ENCODE peak calls at places on chromosomes 3 and 15, in ten cellular contexts. E is heart left ventricle, I is A673, R is left lung, F is pancreas, O is WTC11, H is neural crest cell, W is cardiac fibroblast, J is upper lobe of right lung, G is dorsolateral prefrontal cortex. S is an unnamed sample.

GRCh38 chr3:188295876-188296275 is 141.9 kb downstream of the LPP start:
- DNase-seq in I (no peak), O (no peak), H (no peak), W (no peak), J (no peak), F (no peak), R (no peak), G (no peak), E (no peak), S (no peak)

GRCh38 chr3:167733961-167734497 is 663 bp downstream of the PDCD10 start:
- DNase-seq in O (no peak), J (no peak), R (no peak), W (peak), I (no peak), G (no peak), H (no peak), F (no peak), E (no peak), S (no peak)

GRCh38 chr3:64164309-64164708 is 61.0 kb downstream of the PRICKLE2 start:
- DNase-seq in I (no peak), G (no peak), J (no peak), O (no peak), F (no peak), H (no peak), E (no peak), R (no peak), W (no peak), S (no peak)

GRCh38 chr3:148075829-148076716 is 621.6 kb upstream of the AGTR1 start:
- DNase-seq in J (no peak), R (no peak), E (no peak), F (no peak), O (peak), I (peak), G (peak), H (no peak), W (peak), S (peak)

GRCh38 chr15:90212221-90213079 is 11.3 kb downstream of the SEMA4B start:
- DNase-seq in I (peak), O (no peak), G (no peak), W (no peak), F (peak), H (no peak), R (no peak), J (no peak), E (no peak), S (no peak)

GRCh38 chr3:12583280-12583679 is 26.4 kb downstream of the MKRN2 start:
- DNase-seq in E (no peak), H (no peak), W (no peak), I (no peak), R (no peak), J (no peak), F (no peak), G (no peak), O (no peak), S (no peak)

GRCh38 chr3:128426128-128426921 is 40.4 kb downstream of the DNAJB8 start:
- DNase-seq in H (peak), I (peak), R (peak), J (peak), O (peak), F (peak), E (peak), W (peak), G (no peak), S (peak)

GRCh38 chr3:151918253-151919029 is 45.0 kb downstream of the SUCNR1 start:
- DNase-seq in H (no peak), E (no peak), I (peak), F (no peak), O (no peak), J (no peak), G (no peak), W (peak), R (peak), S (no peak)

GRCh38 chr3:188316723-188317070 is 162.7 kb downstream of the LPP start:
- DNase-seq in H (no peak), I (no peak), J (no peak), W (peak), G (no peak), O (no peak), R (no peak), E (no peak), F (no peak), S (no peak)

GRCh38 chr3:150870406-150870805 is 34.8 kb downstream of the MINDY4B start:
- DNase-seq in R (no peak), I (no peak), H (no peak), E (no peak), F (no peak), G (no peak), O (no peak), J (no peak), W (peak), S (no peak)

GRCh38 chr3:64148955-64149653 is 76.2 kb downstream of the PRICKLE2 start:
- DNase-seq in E (no peak), O (no peak), F (no peak), J (no peak), H (no peak), I (peak), W (no peak), R (no peak), G (no peak), S (no peak)

GRCh38 chr3:194140520-194141414 is 4.8 kb downstream of the HES1 start:
- DNase-seq in I (peak), W (peak), R (peak), J (peak), E (peak), F (peak), O (peak), H (peak), G (no peak), S (peak)

GRCh38 chr3:79019137-79019923 is 748.5 kb downstream of the ROBO1 start:
- DNase-seq in J (peak), W (peak), F (peak), E (peak), O (peak), H (peak), G (peak), I (peak), R (peak), S (peak)

GRCh38 chr3:141094851-141095545 is 43.9 kb downstream of the SPSB4 start:
- DNase-seq in F (no peak), O (no peak), W (peak), E (peak), R (no peak), G (peak), I (peak), H (peak), J (no peak), S (no peak)

GRCh38 chr3:149879872-149880271 is 66.9 kb downstream of the RNF13 start:
- DNase-seq in E (peak), H (peak), I (peak), W (peak), G (peak), R (no peak), F (no peak), O (peak), J (peak), S (peak)

GRCh38 chr3:111910806-111911205 is 51.7 kb downstream of the PHLDB2 start:
- DNase-seq in E (no peak), W (peak), O (no peak), F (no peak), G (no peak), H (no peak), I (no peak), R (no peak), J (no peak), S (no peak)

GRCh38 chr15:45573961-45574629 is 13.1 kb upstream of the BLOC1S6 start:
- DNase-seq in H (peak), I (peak), G (no peak), F (no peak), W (peak), J (no peak), R (no peak), E (no peak), O (peak), S (peak)

GRCh38 chr15:23857028-23857641 is 170.0 kb upstream of the NDN start:
- DNase-seq in I (peak), F (no peak), R (no peak), O (peak), W (peak), H (peak), G (peak), E (no peak), J (no peak), S (peak)

GRCh38 chr3:102141096-102141912 is 292.0 kb downstream of the NFKBIZ start:
- DNase-seq in J (no peak), I (no peak), R (no peak), G (no peak), O (no peak), W (peak), E (no peak), H (no peak), F (no peak), S (no peak)

GRCh38 chr3:7204848-7205156 is 343.9 kb downstream of the GRM7 start:
- DNase-seq in J (no peak), H (no peak), W (no peak), R (no peak), O (no peak), I (no peak), E (no peak), G (no peak), F (no peak), S (no peak)

GRCh38 chr15:23648920-23649515 is 1.4 kb upstream of the MAGEL2 start:
- DNase-seq in J (no peak), R (no peak), W (no peak), F (no peak), E (no peak), H (peak), O (peak), G (no peak), I (peak), S (peak)

GRCh38 chr3:87900061-87900460 is 158.7 kb downstream of the CGGBP1 start:
- DNase-seq in J (no peak), G (no peak), H (no peak), E (no peak), R (no peak), I (peak), O (no peak), W (peak), F (no peak), S (no peak)
- TF ChIP-seq CTCF in J (peak), G (no peak), H (peak), E (no peak), R (no peak), I (peak), O (no peak), W (peak), F (peak), S (peak)

DNA sequence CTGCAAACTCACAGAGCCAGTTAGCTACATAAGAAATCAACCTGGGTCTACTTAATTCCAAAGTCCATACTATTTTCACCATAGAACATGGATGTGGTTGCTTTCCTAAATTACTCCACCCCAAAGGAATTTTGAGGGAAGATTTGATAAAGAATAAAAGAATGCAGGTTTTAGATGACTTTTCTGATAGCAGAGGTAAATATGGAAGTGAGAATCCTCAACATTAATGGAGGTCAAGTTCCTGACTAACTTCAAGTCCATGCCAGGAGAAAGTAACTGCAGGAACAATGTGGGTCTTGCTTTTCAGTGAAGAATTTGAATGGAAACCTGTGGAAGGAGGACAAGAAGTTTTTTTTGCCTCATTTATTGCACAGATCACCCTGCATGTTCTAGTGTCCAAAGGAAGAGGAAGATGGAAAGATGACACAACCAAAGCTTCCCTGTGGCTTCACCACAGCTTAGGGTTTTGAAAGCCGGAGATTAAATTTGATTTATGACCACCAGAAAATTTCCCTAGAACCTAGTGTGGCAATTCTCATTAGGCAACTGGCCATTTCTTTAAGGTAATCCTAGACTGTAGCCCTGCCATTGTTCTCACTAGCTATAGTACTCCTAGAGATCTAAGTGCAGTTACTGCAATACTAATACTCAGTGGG is 429.7 kb downstream of the RAP2B start:
- DNase-seq in J (no peak), F (no peak), I (peak), O (no peak), H (no peak), G (no peak), E (no peak), W (no peak), R (no peak), S (no peak)
- TF ChIP-seq CTCF in J (no peak), F (no peak), I (no peak), O (no peak), H (no peak), G (no peak), E (no peak), W (no peak), R (no peak), S (no peak)

DNA sequence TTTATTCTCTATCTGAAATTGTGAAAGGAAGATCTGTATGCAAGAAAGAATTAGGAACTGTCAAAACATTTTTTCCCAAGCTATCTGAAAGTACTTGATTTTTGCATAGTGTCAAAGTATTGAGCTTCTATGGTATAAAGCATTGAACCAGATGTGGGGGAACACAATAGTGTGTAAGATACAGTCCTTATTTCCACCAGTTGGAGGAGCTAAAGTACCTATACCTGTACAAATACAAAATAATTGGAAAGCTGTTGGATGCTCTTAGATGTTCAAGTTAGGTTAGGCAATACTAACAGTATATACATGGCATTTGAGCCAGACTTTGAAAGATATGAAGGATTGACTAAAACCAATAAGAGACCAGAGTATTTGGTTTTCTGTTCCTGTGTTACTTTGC is 148.4 kb downstream of the B3GALNT1 start:
- DNase-seq in R (no peak), F (no peak), W (peak), O (no peak), I (peak), E (no peak), J (no peak), H (no peak), G (no peak), S (no peak)
- TF ChIP-seq CTCF in R (no peak), F (no peak), W (peak), O (no peak), I (peak), E (peak), J (peak), H (no peak), G (no peak), S (no peak)

DNA sequence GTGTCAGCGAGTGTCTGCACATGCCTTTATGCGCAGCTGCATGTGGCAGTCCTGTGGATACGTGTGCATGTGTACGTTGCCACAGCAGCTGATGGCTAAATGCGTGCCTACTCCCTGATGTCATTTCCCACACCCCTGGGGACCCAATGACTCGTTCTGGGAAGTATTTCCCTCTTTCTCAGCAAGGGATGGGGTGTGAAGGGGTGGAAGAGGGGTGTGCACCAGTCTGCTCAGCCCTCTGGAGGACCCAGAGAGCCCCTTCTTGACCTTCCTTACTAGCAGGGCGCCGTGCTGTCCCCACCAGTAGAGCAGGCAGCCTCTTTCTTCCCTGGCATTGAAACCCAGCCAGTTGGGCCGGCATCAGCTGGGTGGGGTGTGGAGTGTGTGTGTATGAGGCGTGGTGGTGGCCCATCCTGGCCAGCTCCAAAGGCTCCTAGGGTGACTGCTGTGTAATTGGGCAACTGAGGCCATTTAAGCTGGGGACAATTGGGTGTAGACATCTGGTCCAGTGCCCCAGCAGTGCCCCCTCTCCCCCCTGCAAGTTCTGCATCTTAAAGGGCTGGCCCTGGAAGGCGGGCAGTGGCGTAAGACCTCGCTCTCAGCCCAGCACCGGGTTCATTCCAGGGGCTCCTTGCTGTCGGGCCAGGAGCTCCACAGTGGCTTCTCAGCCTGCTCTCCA is 19.2 kb downstream of the SNX33 start:
- DNase-seq in J (peak), I (peak), W (peak), R (peak), G (no peak), O (no peak), E (peak), F (peak), H (no peak), S (no peak)
- TF ChIP-seq CTCF in J (no peak), I (no peak), W (no peak), R (no peak), G (no peak), O (no peak), E (no peak), F (no peak), H (no peak), S (no peak)

DNA sequence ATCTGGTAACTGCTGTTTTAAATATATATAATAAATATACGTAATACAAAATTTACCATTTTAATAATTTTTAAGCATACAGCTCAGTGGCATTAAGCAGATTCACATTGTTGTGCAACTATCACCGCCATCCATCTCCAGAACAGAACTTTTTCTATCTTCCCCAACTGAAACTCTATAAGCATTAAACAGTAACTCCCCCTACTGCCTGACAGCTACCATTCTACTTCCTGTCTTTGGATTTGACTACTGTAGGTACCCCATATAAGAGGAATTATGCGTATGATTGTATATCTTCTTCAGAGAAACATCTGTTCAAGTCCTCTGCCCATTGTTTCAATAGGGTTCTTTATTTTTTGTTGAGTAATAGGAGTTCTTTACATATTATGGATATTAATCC is 36.8 kb downstream of the EID1 start:
- DNase-seq in H (no peak), J (no peak), W (no peak), G (no peak), E (no peak), O (no peak), R (no peak), F (no peak), I (no peak), S (no peak)
- TF ChIP-seq CTCF in H (no peak), J (no peak), W (no peak), G (no peak), E (no peak), O (no peak), R (no peak), F (no peak), I (peak), S (no peak)

GRCh38 chr15:95826388-95826781 is 504.1 kb upstream of the NR2F2 start:
- DNase-seq in I (no peak), F (no peak), J (no peak), W (no peak), E (no peak), G (no peak), H (no peak), O (no peak), R (no peak), S (no peak)

GRCh38 chr15:95825198-95825597 is 505.3 kb upstream of the NR2F2 start:
- DNase-seq in I (no peak), W (no peak), F (no peak), E (no peak), J (no peak), G (no peak), O (no peak), H (no peak), R (no peak), S (no peak)

GRCh38 chr15:95825672-95826387 is 504.7 kb upstream of the NR2F2 start:
- DNase-seq in H (no peak), G (no peak), W (no peak), E (no peak), F (no peak), R (no peak), J (no peak), I (no peak), O (no peak), S (no peak)

GRCh38 chr15:95829062-95829461 is 501.4 kb upstream of the NR2F2 start:
- DNase-seq in W (no peak), J (no peak), E (no peak), I (no peak), R (no peak), H (no peak), G (no peak), F (no peak), O (no peak), S (no peak)

GRCh38 chr15:95826831-95827230 is 503.7 kb upstream of the NR2F2 start:
- DNase-seq in H (no peak), I (peak), R (no peak), F (no peak), O (no peak), W (no peak), J (no peak), E (no peak), G (no peak), S (no peak)
- TF ChIP-seq CTCF in H (peak), I (peak), R (no peak), F (no peak), O (peak), W (peak), J (no peak), E (no peak), G (no peak), S (no peak)

DNA sequence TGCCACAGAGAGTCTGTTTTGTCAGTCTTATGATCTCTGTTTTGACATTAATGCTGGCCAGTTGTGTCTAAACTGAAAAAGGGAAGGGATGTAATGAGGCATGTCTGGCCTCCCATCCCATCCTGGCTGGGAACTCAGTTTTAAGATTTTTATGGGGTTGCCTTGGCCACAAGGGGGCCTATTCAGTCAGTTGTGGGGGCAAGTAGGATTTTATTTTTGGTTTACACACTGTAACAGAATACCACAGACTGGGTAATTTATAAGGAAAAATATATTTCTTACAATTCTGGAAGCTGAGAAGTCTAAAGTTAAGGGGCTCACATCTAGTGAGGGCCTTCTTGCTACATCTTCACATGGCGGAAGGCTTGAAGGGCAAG is 129.8 kb downstream of the TMEM108 start:
- DNase-seq in W (no peak), R (no peak), J (no peak), H (no peak), O (no peak), E (no peak), I (no peak), G (no peak), F (no peak), S (no peak)
- TF ChIP-seq CTCF in W (peak), R (no peak), J (no peak), H (no peak), O (no peak), E (no peak), I (peak), G (no peak), F (no peak), S (no peak)

DNA sequence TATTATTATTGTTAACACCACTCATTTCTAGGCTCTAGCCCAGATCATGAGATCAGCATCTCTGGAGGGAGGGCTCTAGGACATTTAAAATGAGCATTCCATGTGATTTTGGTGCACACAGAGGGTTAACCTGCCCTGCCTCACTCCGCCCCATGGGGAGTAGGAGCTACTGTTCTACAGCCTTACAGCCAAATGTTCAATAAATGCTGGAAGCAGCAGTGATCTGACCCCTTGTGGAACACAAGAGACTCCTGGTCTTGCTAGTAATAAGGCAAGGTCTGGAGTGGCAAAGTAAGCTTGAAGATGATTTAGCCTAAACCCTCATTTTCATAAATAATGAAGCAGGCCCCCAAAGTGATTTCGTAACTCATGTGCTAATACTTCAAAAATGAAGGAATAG is 166.4 kb upstream of the EOMES start:
- DNase-seq in I (no peak), W (peak), G (no peak), R (no peak), F (no peak), J (no peak), O (no peak), H (no peak), E (no peak), S (no peak)
- TF ChIP-seq CTCF in I (no peak), W (no peak), G (no peak), R (no peak), F (no peak), J (no peak), O (no peak), H (no peak), E (no peak), S (no peak)

S was measured in nephron progenitor cell.